ENCODE peak calls at places on chromosome 18, in six cellular contexts. N is EH, R is glomerular endothelial cell, H is NCI-H1105, D is posterior cingulate gyrus, M is kidney glomerular epithelial cell. K is an unnamed sample.

GRCh38 chr18:56696966-56697365 is 45.8 kb downstream of the WDR7 start:
- DNase-seq in N (peak), D (no peak), H (no peak), M (no peak), R (no peak), K (no peak)

GRCh38 chr18:77749189-77749588 is 499.5 kb downstream of the GALR1 start:
- DNase-seq in N (no peak), M (no peak), R (no peak), D (no peak), H (peak), K (no peak)

GRCh38 chr18:48803518-48803917 is 147.2 kb downstream of the SMAD7 start:
- DNase-seq in H (no peak), M (no peak), R (no peak), N (no peak), D (no peak), K (no peak)

GRCh38 chr18:74368901-74369705 is 53.5 kb downstream of the C18orf63 start:
- DNase-seq in M (no peak), N (no peak), H (no peak), R (no peak), D (no peak), K (no peak)

GRCh38 chr18:50203801-50204604 is 9.1 kb upstream of the MYO5B start:
- DNase-seq in N (peak), R (peak), M (peak), H (peak), D (peak), K (no peak)

GRCh38 chr18:63162271-63163014 is 157.1 kb downstream of the BCL2 start:
- DNase-seq in D (no peak), H (no peak), M (no peak), N (peak), R (no peak), K (no peak)

GRCh38 chr18:58612239-58613055 is 16.4 kb downstream of the ALPK2 start:
- DNase-seq in N (no peak), M (no peak), D (no peak), H (no peak), R (no peak), K (no peak)

GRCh38 chr18:23568265-23568664 is 18.0 kb downstream of the NPC1 start:
- DNase-seq in H (no peak), R (no peak), N (no peak), D (no peak), M (no peak), K (no peak)

GRCh38 chr18:76953186-76953982 is 131.0 kb downstream of the ZNF236 start:
- DNase-seq in R (no peak), H (peak), M (no peak), N (no peak), D (peak), K (no peak)

GRCh38 chr18:3821524-3821923 is 371.6 kb downstream of the TGIF1 start:
- DNase-seq in M (no peak), H (no peak), N (no peak), R (no peak), D (no peak), K (no peak)

GRCh38 chr18:63339920-63340484 is 20.4 kb upstream of the BCL2 start:
- DNase-seq in H (peak), M (peak), R (no peak), D (peak), N (peak), K (peak)

GRCh38 chr18:55982992-55983391 is 395.0 kb upstream of the TCF4 start:
- DNase-seq in M (no peak), D (no peak), H (no peak), R (no peak), N (peak), K (no peak)

GRCh38 chr18:36780748-36781147 is 48.1 kb downstream of the TPGS2 start:
- DNase-seq in H (no peak), M (no peak), R (no peak), D (no peak), N (peak), K (no peak)

GRCh38 chr18:74613390-74613789 is 15.7 kb downstream of the ZNF407 start:
- DNase-seq in R (no peak), N (no peak), M (no peak), H (no peak), D (no peak), K (no peak)

GRCh38 chr18:72672364-72673151 is 128.4 kb upstream of the CBLN2 start:
- DNase-seq in D (no peak), M (peak), R (peak), N (peak), H (peak), K (no peak)

GRCh38 chr18:23933407-23933806 is 81.1 kb upstream of the TTC39C start:
- DNase-seq in R (no peak), D (no peak), N (peak), M (peak), H (no peak), K (no peak)

GRCh38 chr18:12580630-12581342 is 77.1 kb downstream of the SPIRE1 start:
- DNase-seq in N (no peak), D (no peak), R (no peak), M (no peak), H (no peak), K (no peak)

GRCh38 chr18:57185434-57185833 is 38.5 kb downstream of the BOD1L2 start:
- DNase-seq in H (no peak), D (no peak), M (no peak), N (no peak), R (no peak), K (no peak)

GRCh38 chr18:24446953-24447537 is 13.4 kb upstream of the HRH4 start:
- DNase-seq in N (no peak), M (peak), R (no peak), D (no peak), H (no peak), K (no peak)

GRCh38 chr18:32138332-32138731 is 46.7 kb downstream of the RNF138 start:
- DNase-seq in N (no peak), R (no peak), M (no peak), H (no peak), D (no peak), K (no peak)

GRCh38 chr18:8373486-8373885 is 235.8 kb upstream of the RAB12 start:
- DNase-seq in H (no peak), R (no peak), M (no peak), N (peak), D (no peak), K (no peak)

GRCh38 chr18:36934884-36935283 is 106.0 kb downstream of the KIAA1328 start:
- DNase-seq in N (peak), D (no peak), R (no peak), M (no peak), H (no peak), K (no peak)

GRCh38 chr18:57586243-57587049 is at the start of gene FECH:
- DNase-seq in R (no peak), D (peak), H (peak), N (peak), M (peak), K (peak)

GRCh38 chr18:48637081-48637990 is 98.5 kb downstream of the CTIF start:
- DNase-seq in H (no peak), D (no peak), N (no peak), M (no peak), R (no peak), K (no peak)

GRCh38 chr18:33020877-33021276 is 248.1 kb upstream of the KLHL14 start:
- DNase-seq in N (no peak), M (no peak), R (no peak), H (no peak), D (no peak), K (no peak)

GRCh38 chr18:6543330-6543908 is 128.7 kb upstream of the L3MBTL4 start:
- DNase-seq in H (peak), N (peak), M (peak), D (no peak), R (peak), K (no peak)

GRCh38 chr18:34342960-34343359 is 118.2 kb upstream of the NOL4 start:
- DNase-seq in R (no peak), N (no peak), M (peak), D (no peak), H (no peak), K (no peak)

GRCh38 chr18:79460445-79461300 is 64.9 kb downstream of the NFATC1 start:
- DNase-seq in R (no peak), H (no peak), D (no peak), M (no peak), N (peak), K (no peak)

GRCh38 chr18:2823202-2823601 is 23.6 kb upstream of the EMILIN2 start:
- DNase-seq in D (no peak), N (no peak), M (no peak), H (no peak), R (no peak), K (no peak)

GRCh38 chr18:44946529-44947113 is 265.9 kb downstream of the SETBP1 start:
- DNase-seq in M (no peak), H (peak), N (no peak), R (no peak), D (no peak), K (no peak)

GRCh38 chr18:13131241-13131640 is 87.3 kb upstream of the LDLRAD4 start:
- DNase-seq in N (no peak), M (no peak), H (no peak), D (no peak), R (no peak), K (no peak)

GRCh38 chr18:12597775-12598174 is 60.1 kb downstream of the SPIRE1 start:
- DNase-seq in H (no peak), M (peak), N (peak), R (peak), D (no peak), K (no peak)

GRCh38 chr18:6963452-6964097 is 154.0 kb downstream of the LAMA1 start:
- DNase-seq in D (no peak), N (no peak), H (no peak), R (no peak), M (peak), K (no peak)

GRCh38 chr18:8400193-8400752 is 209.0 kb upstream of the RAB12 start:
- DNase-seq in H (no peak), D (no peak), M (no peak), N (no peak), R (no peak), K (no peak)

GRCh38 chr18:49669403-49669802 is 107.5 kb downstream of the LIPG start:
- DNase-seq in D (no peak), M (no peak), R (no peak), H (no peak), N (no peak), K (no peak)